ENCODE peak calls at places on chromosomes 2 and 18, in five cellular contexts. U is nephron progenitor cell, G is fibroblast of mammary gland, A is ovary, C is fibroblast of pulmonary artery. F is an unnamed sample.

GRCh38 chr18:27277554-27277953 is 92.4 kb upstream of the CHST9 start:
- DNase-seq in U (no peak), G (no peak), A (no peak), C (no peak), F (no peak)

GRCh38 chr2:85243101-85244072 is 84.4 kb downstream of the TGOLN2 start:
- DNase-seq in U (peak), G (peak), A (no peak), C (no peak), F (no peak)

GRCh38 chr18:26470011-26470637 is 78.2 kb downstream of the KCTD1 start:
- DNase-seq in U (no peak), G (peak), A (no peak), C (no peak), F (peak)

GRCh38 chr2:1686784-1687105 is 57.6 kb downstream of the PXDN start:
- DNase-seq in U (peak), G (no peak), A (no peak), C (no peak), F (no peak)

GRCh38 chr2:223856021-223856420 is 18.6 kb upstream of the AP1S3 start:
- DNase-seq in U (no peak), G (no peak), A (no peak), C (peak), F (no peak)

GRCh38 chr2:85584857-85585780 is 888 bp downstream of the VAMP5 start:
- DNase-seq in U (peak), G (peak), A (no peak), C (peak), F (peak)

GRCh38 chr2:120680136-120680761 is 55.4 kb upstream of the GLI2 start:
- DNase-seq in U (peak), G (peak), A (peak), C (peak), F (peak)

GRCh38 chr2:240143801-240144648 is 3.6 kb upstream of the OTOS start:
- DNase-seq in U (peak), G (peak), A (peak), C (peak), F (peak)

GRCh38 chr2:127506502-127506901 is 19.8 kb downstream of the IWS1 start:
- DNase-seq in U (no peak), G (no peak), A (no peak), C (no peak), F (no peak)

GRCh38 chr18:63147973-63148372 is 171.6 kb downstream of the BCL2 start:
- DNase-seq in U (no peak), G (no peak), A (no peak), C (no peak), F (no peak)

GRCh38 chr2:48248251-48248933 is 281.6 kb upstream of the STON1 start:
- DNase-seq in U (no peak), G (peak), A (no peak), C (peak), F (peak)

GRCh38 chr2:224971214-224971613 is 71.1 kb downstream of the DOCK10 start:
- DNase-seq in U (no peak), G (no peak), A (no peak), C (no peak), F (no peak)

GRCh38 chr2:152706477-152707020 is 10.7 kb downstream of the PRPF40A start:
- DNase-seq in U (no peak), G (no peak), A (no peak), C (no peak), F (no peak)

GRCh38 chr2:53233759-53234547 is 533.7 kb upstream of the CHAC2 start:
- DNase-seq in U (no peak), G (no peak), A (no peak), C (no peak), F (no peak)

GRCh38 chr2:53252115-53252514 is 515.5 kb upstream of the CHAC2 start:
- DNase-seq in U (no peak), G (no peak), A (no peak), C (no peak), F (no peak)

GRCh38 chr2:240060977-240061591 is 7.8 kb upstream of the OR6B3 start:
- DNase-seq in U (peak), G (peak), A (no peak), C (peak), F (peak)

GRCh38 chr2:48734576-48735303 is 20.8 kb downstream of the LHCGR start:
- DNase-seq in U (no peak), G (peak), A (no peak), C (peak), F (no peak)

GRCh38 chr2:138035597-138036217 is 71.4 kb downstream of the HNMT start:
- DNase-seq in U (no peak), G (peak), A (no peak), C (peak), F (no peak)

GRCh38 chr18:49628119-49628518 is 66.3 kb downstream of the LIPG start:
- DNase-seq in U (no peak), G (no peak), A (no peak), C (peak), F (no peak)

GRCh38 chr2:151827564-151828142 is 568 bp downstream of the ARL5A start:
- DNase-seq in U (peak), G (peak), A (peak), C (peak), F (no peak)

GRCh38 chr2:127094509-127095366 is 12.2 kb downstream of the BIN1 start:
- DNase-seq in U (peak), G (no peak), A (peak), C (no peak), F (no peak)

GRCh38 chr2:36781907-36782635 is 85.6 kb downstream of the VIT start:
- DNase-seq in U (no peak), G (peak), A (no peak), C (no peak), F (no peak)

GRCh38 chr2:158239271-158239670 is 137.6 kb downstream of the UPP2 start:
- DNase-seq in U (no peak), G (no peak), A (no peak), C (no peak), F (no peak)

GRCh38 chr2:217837001-217837491 is 165.7 kb downstream of the TNS1 start:
- DNase-seq in U (peak), G (peak), A (no peak), C (peak), F (no peak)

GRCh38 chr2:29640360-29640759 is 281.0 kb downstream of the ALK start:
- DNase-seq in U (no peak), G (no peak), A (no peak), C (no peak), F (no peak)

GRCh38 chr2:72895759-72896281 is 8.6 kb downstream of the SPR start:
- DNase-seq in U (no peak), G (peak), A (peak), C (peak), F (no peak)

GRCh38 chr2:201891676-201892075 is 85.3 kb downstream of the CDK15 start:
- DNase-seq in U (no peak), G (no peak), A (no peak), C (no peak), F (no peak)

GRCh38 chr2:200373973-200374416 is 67.5 kb downstream of the SPATS2L start:
- DNase-seq in U (no peak), G (no peak), A (no peak), C (no peak), F (peak)

GRCh38 chr2:54673501-54673998 is 49.9 kb upstream of the EML6 start:
- DNase-seq in U (no peak), G (peak), A (peak), C (peak), F (peak)

GRCh38 chr2:217231724-217232123 is 371.9 kb upstream of the TNP1 start:
- DNase-seq in U (no peak), G (no peak), A (no peak), C (no peak), F (no peak)

GRCh38 chr2:118974103-118974911 is 32.3 kb downstream of the MARCO start:
- DNase-seq in U (no peak), G (peak), A (no peak), C (peak), F (no peak)

DNA sequence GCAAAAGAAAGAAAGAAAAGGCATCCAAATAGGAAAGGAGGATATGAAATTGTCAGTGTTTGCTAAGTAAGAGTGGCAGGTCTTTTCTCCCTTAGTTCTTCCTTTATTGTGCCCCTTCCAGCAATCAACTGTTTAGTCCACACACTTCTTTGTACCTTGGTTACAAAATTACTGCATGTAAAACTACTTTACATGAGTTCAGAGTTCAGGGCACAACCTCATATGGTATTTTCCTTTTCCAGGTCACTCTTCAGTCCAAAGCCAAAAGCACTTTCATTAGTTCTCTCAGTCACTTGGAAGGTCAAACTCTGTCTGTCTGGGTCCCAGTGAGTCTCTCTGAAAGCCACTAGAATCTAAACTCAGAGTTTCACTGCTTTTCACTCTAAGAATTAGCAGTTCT is 122.5 kb upstream of the SRD5A2 start:
- DNase-seq in U (no peak), G (no peak), A (no peak), C (no peak), F (no peak)
- TF ChIP-seq CTCF in U (no peak), G (no peak), A (no peak), C (no peak), F (no peak)

DNA sequence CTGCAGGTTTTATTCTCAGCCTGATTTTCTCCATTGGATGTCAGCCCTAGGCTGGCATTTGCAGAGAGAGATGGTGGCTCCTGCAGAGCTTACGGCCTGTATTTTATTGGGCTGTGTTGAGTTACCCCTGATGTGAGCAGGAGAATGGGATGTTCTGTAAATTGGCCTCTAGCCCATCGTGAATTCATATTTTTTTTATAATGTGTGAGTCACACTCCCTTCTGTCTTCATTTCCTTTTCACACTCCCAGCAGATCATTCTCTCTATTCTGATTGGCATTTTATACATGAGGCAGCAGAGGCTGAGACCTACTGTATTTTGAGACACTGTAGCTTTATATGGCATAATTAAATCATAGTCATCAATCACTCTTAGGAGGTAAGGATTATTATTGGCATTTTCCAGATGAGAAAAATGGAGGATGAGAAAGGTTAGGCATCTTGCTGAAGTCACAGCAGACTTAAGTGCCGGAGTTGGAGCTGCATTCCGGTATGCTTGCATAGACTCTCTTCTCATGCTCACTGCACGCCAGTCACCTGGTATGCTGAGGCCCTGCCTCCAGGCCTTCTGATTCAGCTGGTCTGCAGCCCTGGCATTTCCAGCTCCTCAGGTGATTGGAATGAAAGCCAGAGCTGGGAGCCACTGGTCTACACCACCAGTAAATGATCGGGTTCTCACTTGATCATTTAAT is 142.4 kb downstream of the NEDD4L start:
- DNase-seq in U (no peak), G (peak), A (no peak), C (peak), F (no peak)
- TF ChIP-seq CTCF in U (no peak), G (no peak), A (no peak), C (no peak), F (no peak)

GRCh38 chr2:47189635-47190034 is 34.5 kb upstream of the STPG4 start:
- DNase-seq in U (no peak), G (peak), A (no peak), C (peak), F (no peak)
- TF ChIP-seq CTCF in U (no peak), G (no peak), A (no peak), C (no peak), F (no peak)

GRCh38 chr18:43882358-43882757 is 605.1 kb upstream of the SYT4 start:
- DNase-seq in U (no peak), G (no peak), A (no peak), C (no peak), F (no peak)

GRCh38 chr18:43875496-43875895 is 598.2 kb upstream of the SYT4 start:
- DNase-seq in U (no peak), G (peak), A (no peak), C (peak), F (no peak)

GRCh38 chr18:43877922-43878321 is 600.6 kb upstream of the SYT4 start:
- DNase-seq in U (no peak), G (no peak), A (no peak), C (no peak), F (no peak)

GRCh38 chr18:43876286-43877082 is 599.2 kb upstream of the SYT4 start:
- DNase-seq in U (peak), G (peak), A (no peak), C (no peak), F (no peak)

GRCh38 chr18:43879350-43879749 is 602.1 kb upstream of the SYT4 start:
- DNase-seq in U (no peak), G (peak), A (no peak), C (no peak), F (no peak)
- TF ChIP-seq CTCF in U (no peak), G (no peak), A (no peak), C (no peak), F (no peak)

GRCh38 chr2:219636941-219637841 is 9.8 kb downstream of the SLC4A3 start:
- DNase-seq in U (no peak), G (no peak), A (no peak), C (no peak), F (peak)

GRCh38 chr2:219638948-219639341 is 11.5 kb downstream of the SLC4A3 start:
- DNase-seq in U (no peak), G (peak), A (no peak), C (no peak), F (peak)

GRCh38 chr2:219639356-219639755 is 11.9 kb downstream of the SLC4A3 start:
- DNase-seq in U (no peak), G (no peak), A (no peak), C (no peak), F (no peak)

GRCh38 chr2:219637842-219638185 is 10.4 kb downstream of the SLC4A3 start:
- DNase-seq in U (no peak), G (no peak), A (no peak), C (no peak), F (peak)

GRCh38 chr2:219638217-219638947 is 11.0 kb downstream of the SLC4A3 start:
- DNase-seq in U (no peak), G (no peak), A (no peak), C (no peak), F (peak)
- TF ChIP-seq CTCF in U (no peak), G (peak), A (no peak), C (peak), F (no peak)

GRCh38 chr2:135258193-135258592 is 206.1 kb downstream of the RAB3GAP1 start:
- DNase-seq in U (no peak), G (peak), A (no peak), C (no peak), F (no peak)
- TF ChIP-seq CTCF in U (no peak), G (peak), A (no peak), C (no peak), F (no peak)

GRCh38 chr2:145484443-145485086 is 964.6 kb upstream of the ZEB2 start:
- DNase-seq in U (no peak), G (peak), A (no peak), C (peak), F (no peak)
- TF ChIP-seq CTCF in U (no peak), G (peak), A (no peak), C (peak), F (peak)

F was measured in GM13976.